ENCODE peak calls at places on chromosome 11, in nine cellular contexts. One of them, this sample, is unnamed.

GRCh38 chr11:123404626-123405025 is 25.4 kb upstream of the GRAMD1B start:
- DNase-seq in uterus: no peak
- DNase-seq in psoas muscle: no peak
- DNase-seq in prostate gland: no peak
- DNase-seq in tibial artery: no peak
- DNase-seq in tibial nerve: no peak
- DNase-seq in lung: no peak
- DNase-seq in transverse colon: no peak
- DNase-seq in OCI-LY7: no peak
- DNase-seq in this sample: peak; percentile 33

GRCh38 chr11:64765291-64765803 is 5.6 kb upstream of the PYGM start:
- DNase-seq in transverse colon: no peak
- DNase-seq in psoas muscle: peak; percentile 74
- DNase-seq in tibial artery: peak; percentile 67
- DNase-seq in tibial nerve: no peak
- DNase-seq in uterus: no peak
- DNase-seq in prostate gland: no peak
- DNase-seq in OCI-LY7: no peak
- DNase-seq in lung: no peak
- DNase-seq in this sample: no peak

GRCh38 chr11:65536412-65537295 is 11.8 kb downstream of the SCYL1 start:
- DNase-seq in uterus: no peak
- DNase-seq in psoas muscle: no peak
- DNase-seq in OCI-LY7: no peak
- DNase-seq in tibial nerve: no peak
- DNase-seq in tibial artery: no peak
- DNase-seq in prostate gland: no peak
- DNase-seq in lung: no peak
- DNase-seq in transverse colon: no peak
- DNase-seq in this sample: peak; percentile 65

GRCh38 chr11:45484326-45484725 is 181.1 kb downstream of the CHST1 start:
- DNase-seq in uterus: no peak
- DNase-seq in psoas muscle: no peak
- DNase-seq in transverse colon: no peak
- DNase-seq in prostate gland: no peak
- DNase-seq in lung: no peak
- DNase-seq in OCI-LY7: no peak
- DNase-seq in tibial nerve: no peak
- DNase-seq in tibial artery: peak; percentile 39
- DNase-seq in this sample: no peak

GRCh38 chr11:130623909-130624668 is 175.6 kb downstream of the ADAMTS15 start:
- DNase-seq in tibial nerve: no peak
- DNase-seq in prostate gland: no peak
- DNase-seq in tibial artery: no peak
- DNase-seq in lung: no peak
- DNase-seq in OCI-LY7: no peak
- DNase-seq in uterus: no peak
- DNase-seq in psoas muscle: no peak
- DNase-seq in transverse colon: no peak
- DNase-seq in this sample: no peak

GRCh38 chr11:30876656-30877371 is 290.7 kb upstream of the MPPED2 start:
- DNase-seq in lung: no peak
- DNase-seq in transverse colon: no peak
- DNase-seq in tibial nerve: no peak
- DNase-seq in uterus: no peak
- DNase-seq in tibial artery: no peak
- DNase-seq in OCI-LY7: no peak
- DNase-seq in prostate gland: no peak
- DNase-seq in psoas muscle: no peak
- DNase-seq in this sample: no peak

GRCh38 chr11:46642627-46643335 is 25.4 kb downstream of the ATG13 start:
- DNase-seq in lung: no peak
- DNase-seq in uterus: no peak
- DNase-seq in prostate gland: no peak
- DNase-seq in psoas muscle: no peak
- DNase-seq in transverse colon: no peak
- DNase-seq in tibial nerve: no peak
- DNase-seq in tibial artery: no peak
- DNase-seq in OCI-LY7: no peak
- DNase-seq in this sample: no peak

GRCh38 chr11:65709661-65710060 is 2.4 kb upstream of the KAT5 start:
- DNase-seq in tibial nerve: no peak
- DNase-seq in uterus: no peak
- DNase-seq in OCI-LY7: no peak
- DNase-seq in prostate gland: no peak
- DNase-seq in lung: no peak
- DNase-seq in tibial artery: peak; percentile 45
- DNase-seq in transverse colon: no peak
- DNase-seq in psoas muscle: no peak
- DNase-seq in this sample: no peak

GRCh38 chr11:64081663-64082442 is 46.1 kb downstream of the FLRT1 start:
- DNase-seq in prostate gland: peak; percentile 63
- DNase-seq in psoas muscle: no peak
- DNase-seq in OCI-LY7: no peak
- DNase-seq in uterus: no peak
- DNase-seq in tibial nerve: no peak
- DNase-seq in lung: no peak
- DNase-seq in transverse colon: no peak
- DNase-seq in tibial artery: no peak
- DNase-seq in this sample: no peak

GRCh38 chr11:92048415-92048814 is 176.2 kb upstream of the FAT3 start:
- DNase-seq in psoas muscle: no peak
- DNase-seq in prostate gland: no peak
- DNase-seq in tibial nerve: no peak
- DNase-seq in lung: no peak
- DNase-seq in uterus: no peak
- DNase-seq in tibial artery: no peak
- DNase-seq in transverse colon: no peak
- DNase-seq in OCI-LY7: no peak
- DNase-seq in this sample: no peak

GRCh38 chr11:105443623-105444022 is 166.2 kb upstream of the GRIA4 start:
- DNase-seq in OCI-LY7: no peak
- DNase-seq in uterus: no peak
- DNase-seq in tibial artery: no peak
- DNase-seq in psoas muscle: no peak
- DNase-seq in tibial nerve: no peak
- DNase-seq in prostate gland: no peak
- DNase-seq in transverse colon: no peak
- DNase-seq in lung: no peak
- DNase-seq in this sample: no peak

GRCh38 chr11:93983542-93984204 is 37.5 kb upstream of the HEPHL1 start:
- DNase-seq in OCI-LY7: no peak
- DNase-seq in uterus: no peak
- DNase-seq in tibial nerve: no peak
- DNase-seq in transverse colon: no peak
- DNase-seq in prostate gland: no peak
- DNase-seq in tibial artery: no peak
- DNase-seq in lung: no peak
- DNase-seq in psoas muscle: no peak
- DNase-seq in this sample: no peak

GRCh38 chr11:71566081-71566620 is 788 bp downstream of the KRTAP5-10 start:
- DNase-seq in transverse colon: peak; percentile 18
- DNase-seq in OCI-LY7: no peak
- DNase-seq in tibial nerve: no peak
- DNase-seq in tibial artery: peak; percentile 13
- DNase-seq in prostate gland: no peak
- DNase-seq in uterus: no peak
- DNase-seq in psoas muscle: no peak
- DNase-seq in lung: no peak
- DNase-seq in this sample: no peak

GRCh38 chr11:70759846-70760245 is 361.5 kb downstream of the CTTN start:
- DNase-seq in uterus: no peak
- DNase-seq in lung: no peak
- DNase-seq in prostate gland: no peak
- DNase-seq in OCI-LY7: no peak
- DNase-seq in psoas muscle: no peak
- DNase-seq in tibial nerve: no peak
- DNase-seq in transverse colon: no peak
- DNase-seq in tibial artery: no peak
- DNase-seq in this sample: no peak

GRCh38 chr11:10638285-10638684 is 55.3 kb downstream of the IRAG1 start:
- DNase-seq in tibial artery: peak; percentile 81
- DNase-seq in lung: no peak
- DNase-seq in OCI-LY7: no peak
- DNase-seq in tibial nerve: peak; percentile 30
- DNase-seq in prostate gland: no peak
- DNase-seq in uterus: peak; percentile 75
- DNase-seq in transverse colon: no peak
- DNase-seq in psoas muscle: no peak
- DNase-seq in this sample: no peak

GRCh38 chr11:10192036-10192435 is 102.0 kb downstream of the SBF2 start:
- DNase-seq in psoas muscle: no peak
- DNase-seq in prostate gland: no peak
- DNase-seq in tibial artery: no peak
- DNase-seq in lung: no peak
- DNase-seq in OCI-LY7: no peak
- DNase-seq in tibial nerve: no peak
- DNase-seq in transverse colon: no peak
- DNase-seq in uterus: no peak
- DNase-seq in this sample: no peak

GRCh38 chr11:112784323-112785073 is 176.7 kb upstream of the NCAM1 start:
- DNase-seq in prostate gland: peak; percentile 22
- DNase-seq in psoas muscle: peak; percentile 65
- DNase-seq in uterus: peak; percentile 70
- DNase-seq in lung: no peak
- DNase-seq in tibial artery: peak; percentile 73
- DNase-seq in transverse colon: peak; percentile 32
- DNase-seq in OCI-LY7: no peak
- DNase-seq in tibial nerve: peak; percentile 43
- DNase-seq in this sample: peak; percentile 95
- H3K4me3 ChIP-seq in prostate gland: no peak overlapping the region
- H3K4me3 ChIP-seq in psoas muscle: peak overlapping the region; percentile 32
- H3K4me3 ChIP-seq in uterus: no peak overlapping the region
- H3K4me3 ChIP-seq in lung: no peak overlapping the region
- H3K4me3 ChIP-seq in tibial artery: peak overlapping the region; percentile 24
- H3K4me3 ChIP-seq in transverse colon: no peak overlapping the region
- H3K4me3 ChIP-seq in OCI-LY7: no peak overlapping the region
- H3K4me3 ChIP-seq in tibial nerve: no peak overlapping the region
- H3K4me3 ChIP-seq in this sample: peak overlapping the region; percentile 39

GRCh38 chr11:3052109-3052479 is 5.1 kb downstream of the CARS1 start:
- DNase-seq in transverse colon: no peak
- DNase-seq in prostate gland: no peak
- DNase-seq in tibial nerve: no peak
- DNase-seq in lung: no peak
- DNase-seq in uterus: no peak
- DNase-seq in psoas muscle: no peak
- DNase-seq in OCI-LY7: no peak
- DNase-seq in tibial artery: no peak
- DNase-seq in this sample: no peak

GRCh38 chr11:3049430-3050243 is 7.6 kb downstream of the CARS1 start:
- DNase-seq in prostate gland: peak; percentile 53
- DNase-seq in tibial nerve: peak; percentile 39
- DNase-seq in uterus: peak; percentile 71
- DNase-seq in transverse colon: peak; percentile 80
- DNase-seq in tibial artery: peak; percentile 94
- DNase-seq in lung: peak; percentile 59
- DNase-seq in psoas muscle: peak; percentile 95
- DNase-seq in OCI-LY7: peak; percentile 10
- DNase-seq in this sample: peak; percentile 88

GRCh38 chr11:3051435-3052108 is 5.7 kb downstream of the CARS1 start:
- DNase-seq in uterus: no peak
- DNase-seq in transverse colon: no peak
- DNase-seq in tibial artery: no peak
- DNase-seq in tibial nerve: no peak
- DNase-seq in prostate gland: no peak
- DNase-seq in lung: no peak
- DNase-seq in psoas muscle: no peak
- DNase-seq in OCI-LY7: no peak
- DNase-seq in this sample: peak; percentile 27

GRCh38 chr11:3052567-3052966 is 4.7 kb downstream of the CARS1 start:
- DNase-seq in OCI-LY7: no peak
- DNase-seq in uterus: no peak
- DNase-seq in psoas muscle: no peak
- DNase-seq in transverse colon: no peak
- DNase-seq in prostate gland: no peak
- DNase-seq in lung: no peak
- DNase-seq in tibial artery: no peak
- DNase-seq in tibial nerve: no peak
- DNase-seq in this sample: no peak

DNA sequence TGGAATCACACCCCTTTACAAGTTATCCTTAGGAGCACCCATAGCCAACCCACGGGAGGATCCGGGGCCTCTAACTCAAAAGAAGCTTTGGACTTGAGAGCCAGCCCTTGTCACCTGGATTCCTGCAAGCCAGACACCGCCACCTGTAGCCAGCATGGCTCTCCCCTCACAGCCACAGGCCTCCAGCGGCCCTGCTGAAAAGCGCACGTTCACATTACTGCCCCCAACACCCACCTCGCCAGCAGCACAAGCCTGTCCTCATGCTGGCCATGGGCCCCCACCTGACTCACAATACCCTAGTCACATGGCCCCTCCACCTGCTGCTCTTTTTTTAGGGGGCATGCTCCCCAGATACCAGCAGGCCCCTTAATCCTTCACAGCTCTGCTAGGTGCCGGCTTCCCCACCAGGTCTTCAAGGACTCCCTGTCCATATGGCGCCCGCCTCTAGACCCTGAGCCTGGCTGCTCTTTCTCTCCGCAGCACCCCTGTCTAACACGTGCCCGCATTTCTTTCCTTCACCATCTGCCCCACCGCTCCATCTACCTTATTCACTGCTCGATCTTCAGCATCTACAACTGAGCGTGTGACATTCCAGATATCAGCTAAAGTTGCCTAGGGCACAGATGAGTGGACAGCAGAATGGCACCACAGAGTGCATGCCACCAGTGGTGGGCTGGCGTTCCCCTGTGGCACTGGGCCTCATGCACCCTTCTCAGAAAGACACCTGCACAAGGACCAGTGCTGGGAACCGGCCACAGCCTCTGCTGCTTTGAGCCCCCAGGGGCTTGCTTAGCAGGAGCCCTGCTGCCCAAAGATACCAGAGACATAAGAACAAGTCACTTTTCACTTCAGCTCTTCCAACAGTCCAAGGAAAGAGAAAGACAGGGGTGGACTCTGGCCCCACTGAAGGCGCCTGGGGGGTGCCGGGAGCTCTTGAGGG is 6.6 kb downstream of the CARS1 start:
- DNase-seq in lung: no peak
- DNase-seq in transverse colon: no peak
- DNase-seq in prostate gland: no peak
- DNase-seq in psoas muscle: no peak
- DNase-seq in tibial artery: no peak
- DNase-seq in OCI-LY7: no peak
- DNase-seq in uterus: no peak
- DNase-seq in tibial nerve: no peak
- DNase-seq in this sample: peak; percentile 86
- H3K27ac ChIP-seq in lung: no peak overlapping the region
- H3K27ac ChIP-seq in transverse colon: peak overlapping the region; percentile 64
- H3K27ac ChIP-seq in prostate gland: no peak overlapping the region
- H3K27ac ChIP-seq in psoas muscle: peak overlapping the region; percentile 81
- H3K27ac ChIP-seq in tibial artery: peak overlapping the region; percentile 65
- H3K27ac ChIP-seq in OCI-LY7: no peak overlapping the region
- H3K27ac ChIP-seq in uterus: peak overlapping the region; percentile 58
- H3K27ac ChIP-seq in tibial nerve: peak overlapping the region; percentile 55
- H3K27ac ChIP-seq in this sample: peak overlapping the region; percentile 81

GRCh38 chr11:107999759-108000455 is 8.8 kb upstream of the CUL5 start:
- DNase-seq in psoas muscle: no peak
- DNase-seq in transverse colon: no peak
- DNase-seq in OCI-LY7: peak; percentile 72
- DNase-seq in lung: no peak
- DNase-seq in tibial artery: no peak
- DNase-seq in prostate gland: no peak
- DNase-seq in tibial nerve: no peak
- DNase-seq in uterus: no peak
- DNase-seq in this sample: peak; percentile 58
- TF ChIP-seq CTCF in psoas muscle: peak; percentile 53
- TF ChIP-seq CTCF in transverse colon: peak; percentile 32
- TF ChIP-seq CTCF in OCI-LY7: peak; percentile 88
- TF ChIP-seq CTCF in lung: peak; percentile 15
- TF ChIP-seq CTCF in tibial artery: peak; percentile 6
- TF ChIP-seq CTCF in prostate gland: no peak
- TF ChIP-seq CTCF in tibial nerve: no peak
- TF ChIP-seq CTCF in uterus: peak; percentile 6
- TF ChIP-seq CTCF in this sample: peak; percentile 70

GRCh38 chr11:76557466-76557865 is 112.6 kb downstream of the EMSY start:
- DNase-seq in lung: no peak
- DNase-seq in tibial artery: no peak
- DNase-seq in psoas muscle: no peak
- DNase-seq in tibial nerve: no peak
- DNase-seq in transverse colon: no peak
- DNase-seq in OCI-LY7: no peak
- DNase-seq in prostate gland: no peak
- DNase-seq in uterus: no peak
- DNase-seq in this sample: no peak
- H3K4me3 ChIP-seq in lung: no peak overlapping the region
- H3K4me3 ChIP-seq in tibial artery: no peak overlapping the region
- H3K4me3 ChIP-seq in psoas muscle: no peak overlapping the region
- H3K4me3 ChIP-seq in tibial nerve: no peak overlapping the region
- H3K4me3 ChIP-seq in transverse colon: no peak overlapping the region
- H3K4me3 ChIP-seq in OCI-LY7: no peak overlapping the region
- H3K4me3 ChIP-seq in prostate gland: no peak overlapping the region
- H3K4me3 ChIP-seq in uterus: no peak overlapping the region
- H3K4me3 ChIP-seq in this sample: no peak overlapping the region

This sample was measured in WERI-Rb-1.